ENCODE peak calls at places on chromosomes 4 and X, in nine cellular contexts. L, O, C, U, R, E, J, S and X are unnamed samples.

GRCh38 chrX:150205011-150205410 is 158.1 kb upstream of the MAMLD1 start:
- DNase-seq in O (no peak), R (no peak), U (no peak), E (peak), L (peak), J (no peak), C (no peak), S (no peak), X (no peak)

GRCh38 chr4:152817331-152817730 is 37.6 kb downstream of the ARFIP1 start:
- DNase-seq in J (no peak), R (no peak), U (no peak), L (no peak), S (no peak), E (peak), O (no peak), C (no peak), X (no peak)

GRCh38 chr4:2526559-2526958 is 9.9 kb upstream of the FAM193A start:
- DNase-seq in O (no peak), U (no peak), C (no peak), E (no peak), L (no peak), R (no peak), J (no peak), S (no peak), X (no peak)

GRCh38 chrX:81957900-81958545 is 756.1 kb downstream of the SH3BGRL start:
- DNase-seq in J (no peak), U (peak), L (peak), C (no peak), R (no peak), E (no peak), S (no peak), O (peak), X (no peak)

GRCh38 chrX:41308884-41309655 is 24.9 kb upstream of the DDX3X start:
- DNase-seq in O (no peak), E (no peak), C (no peak), U (no peak), S (no peak), J (no peak), L (no peak), R (no peak), X (no peak)

GRCh38 chr4:117823388-117823787 is 210.9 kb upstream of the NDST3 start:
- DNase-seq in C (no peak), L (no peak), R (no peak), E (no peak), O (no peak), J (no peak), S (no peak), U (no peak), X (no peak)

GRCh38 chr4:38290360-38290759 is 330.2 kb downstream of the PTTG2 start:
- DNase-seq in L (no peak), U (peak), S (peak), O (no peak), R (no peak), E (peak), J (no peak), C (no peak), X (no peak)

GRCh38 chr4:182837831-182838230 is 79.4 kb downstream of the DCTD start:
- DNase-seq in U (no peak), S (no peak), E (no peak), C (no peak), J (no peak), O (no peak), R (no peak), L (no peak), X (no peak)

GRCh38 chr4:8030121-8030781 is 90.6 kb upstream of the AFAP1 start:
- DNase-seq in O (no peak), L (no peak), J (no peak), C (no peak), U (no peak), E (no peak), S (no peak), R (no peak), X (no peak)

GRCh38 chr4:119206178-119206577 is 6.3 kb upstream of the USP53 start:
- DNase-seq in L (no peak), R (no peak), U (no peak), E (peak), C (no peak), J (no peak), S (no peak), O (no peak), X (no peak)

GRCh38 chr4:98232202-98232601 is 29.0 kb upstream of the RAP1GDS1 start:
- DNase-seq in L (peak), C (no peak), U (peak), S (no peak), R (no peak), J (no peak), O (no peak), E (peak), X (no peak)

GRCh38 chr4:125765936-125766335 is 451.2 kb downstream of the FAT4 start:
- DNase-seq in S (no peak), L (no peak), R (no peak), J (no peak), C (no peak), U (no peak), E (peak), O (no peak), X (no peak)

GRCh38 chr4:119100640-119101039 is 35.0 kb upstream of the MYOZ2 start:
- DNase-seq in J (no peak), E (no peak), S (no peak), U (no peak), L (no peak), O (no peak), R (no peak), C (no peak), X (no peak)

GRCh38 chr4:5712517-5712916 is 1.5 kb downstream of the EVC start:
- DNase-seq in C (no peak), L (no peak), E (peak), R (no peak), S (peak), O (no peak), U (peak), J (no peak), X (no peak)

GRCh38 chrX:17414839-17415238 is 39.8 kb downstream of the NHS start:
- DNase-seq in O (no peak), E (no peak), L (no peak), R (peak), J (peak), S (no peak), C (no peak), U (no peak), X (no peak)

GRCh38 chr4:99447079-99447478 is 11.9 kb upstream of the ADH7 start:
- DNase-seq in C (no peak), U (peak), E (peak), L (peak), J (no peak), S (no peak), O (no peak), R (no peak), X (peak)